ENCODE peak calls at places on chromosome 12, in ten cellular contexts. W is GM10248; Y is iris pigment epithelial cell; Z is stimulated activated CD4-positive, alpha-beta T cell treated with anti-CD3 and anti-CD28 coated beads, Interleukin-1b, Interleukin-23, amount 100 ng/mL, for 48 hours; Q is B cell; I is NCI-H226; S is NCI-H774; V is naive thymus-derived CD8-positive, alpha-beta T cell; P is CD8-positive, alpha-beta memory T cell; L is choroid plexus epithelial cell. B is an unnamed sample.
A peak's percentile ranks its signal among the peaks of the same experiment; 100 is the strongest.

GRCh38 chr12:123976227-123976826 is 3.3 kb downstream of the ZNF664 start:
- DNase-seq in Y (no peak), Z (no peak), Q (no peak), I (no peak), S (no peak), V (no peak), P (no peak), W (no peak), L (no peak), B (no peak)

GRCh38 chr12:120497524-120498150 is 1.7 kb downstream of the DYNLL1 start:
- DNase-seq in V (no peak), Q (no peak), Z (no peak), S (no peak), P (no peak), I (no peak), Y (peak; percentile 43), W (no peak), L (peak; percentile 55), B (peak; percentile 24)

GRCh38 chr12:19712041-19712440 is 272.7 kb downstream of the AEBP2 start:
- DNase-seq in Y (peak; percentile 95), W (no peak), P (no peak), Z (no peak), V (no peak), L (peak; percentile 91), S (no peak), Q (no peak), I (peak; percentile 65), B (no peak)

GRCh38 chr12:68276400-68276930 is 23.1 kb upstream of the IL22 start:
- DNase-seq in W (no peak), L (peak; percentile 71), Q (no peak), P (no peak), V (no peak), Z (no peak), I (no peak), S (no peak), Y (peak; percentile 18), B (no peak)

GRCh38 chr12:19771858-19772257 is 332.6 kb downstream of the AEBP2 start:
- DNase-seq in W (no peak), I (peak; percentile 94), Y (peak; percentile 76), Q (no peak), L (peak; percentile 80), Z (no peak), P (no peak), V (no peak), S (no peak), B (no peak)

GRCh38 chr12:108119126-108119973 is 9.7 kb upstream of the WSCD2 start:
- DNase-seq in V (no peak), L (no peak), S (no peak), I (no peak), Y (no peak), Z (no peak), W (peak; percentile 23), Q (peak; percentile 51), P (no peak), B (no peak)

GRCh38 chr12:131950182-131950913 is 606 bp downstream of the EP400 start:
- DNase-seq in Y (no peak), V (peak; percentile 34), W (peak; percentile 45), P (no peak), Z (peak; percentile 43), L (no peak), I (no peak), Q (no peak), S (no peak), B (peak; percentile 37)

GRCh38 chr12:79635676-79636075 is 55.1 kb downstream of the PAWR start:
- DNase-seq in L (peak; percentile 64), Q (no peak), Y (peak; percentile 70), V (no peak), I (peak; percentile 45), Z (no peak), P (no peak), S (no peak), W (no peak), B (no peak)

GRCh38 chr12:127941332-127941731 is 325.6 kb upstream of the TMEM132C start:
- DNase-seq in Y (peak; percentile 10), Q (no peak), V (no peak), L (no peak), P (no peak), I (no peak), S (no peak), Z (no peak), W (no peak), B (no peak)

GRCh38 chr12:108637222-108637621 is 3.5 kb upstream of the SELPLG start:
- DNase-seq in V (no peak), S (no peak), I (no peak), P (no peak), Z (no peak), Y (no peak), Q (no peak), W (no peak), L (no peak), B (no peak)

GRCh38 chr12:18275974-18276373 is 14.7 kb downstream of the PIK3C2G start:
- DNase-seq in P (no peak), L (peak; percentile 19), W (no peak), Z (no peak), V (no peak), I (no peak), S (no peak), Q (no peak), Y (peak; percentile 38), B (no peak)

GRCh38 chr12:6080149-6081045 is 44.1 kb downstream of the VWF start:
- DNase-seq in S (no peak), Y (no peak), P (no peak), I (no peak), Z (no peak), L (no peak), Q (no peak), V (no peak), W (no peak), B (no peak)

GRCh38 chr12:118981285-118982201 is at the start of gene SRRM4:
- DNase-seq in I (no peak), W (peak; percentile 24), S (peak; percentile 94), Q (no peak), L (no peak), Z (no peak), P (no peak), Y (no peak), V (no peak), B (no peak)

GRCh38 chr12:12684375-12685106 is 11.4 kb downstream of the GPR19 start:
- DNase-seq in L (peak; percentile 67), Q (no peak), Y (peak; percentile 53), P (no peak), W (no peak), Z (no peak), I (no peak), S (peak; percentile 63), V (no peak), B (no peak)

GRCh38 chr12:57147641-57147944 is 174 bp upstream of the LRP1-AS start:
- DNase-seq in I (no peak), Y (peak; percentile 77), Q (no peak), S (no peak), Z (no peak), W (no peak), V (no peak), P (no peak), L (peak; percentile 75), B (no peak)

GRCh38 chr12:117762143-117762542 is 206.6 kb downstream of the KSR2 start:
- DNase-seq in S (no peak), L (no peak), Y (no peak), Q (no peak), Z (no peak), I (no peak), P (no peak), W (no peak), V (no peak), B (no peak)

GRCh38 chr12:41619705-41620104 is 431.6 kb downstream of the PDZRN4 start:
- DNase-seq in S (peak; percentile 77), Q (no peak), Y (no peak), V (no peak), L (no peak), P (no peak), W (no peak), I (no peak), Z (no peak), B (no peak)

GRCh38 chr12:111368291-111368683 is 608 bp downstream of the PHETA1 start:
- DNase-seq in P (no peak), I (no peak), Q (no peak), Y (no peak), L (no peak), W (no peak), Z (no peak), S (no peak), V (no peak), B (peak; percentile 66)